ENCODE peak calls at places on chromosomes 16 and 17, in nine cellular contexts. H is psoas muscle; A is endothelial cell; U is cardiac fibroblast; D is AG04449; K is CD4-positive, alpha-beta T cell; Z is CD8-positive, alpha-beta T cell; M is AG09309; C is esophagus squamous epithelium. F is an unnamed sample.
A peak's percentile ranks its signal among the peaks of the same experiment; 100 is the strongest.

GRCh38 chr17:79220715-79221291 is 146.2 kb downstream of the ENGASE start:
- DNase-seq in A (no peak), K (no peak), C (no peak), M (no peak), H (no peak), Z (no peak), U (no peak), D (no peak), F (peak; percentile 5)

GRCh38 chr17:73325527-73325842 is 13.7 kb upstream of the CDC42EP4 start:
- DNase-seq in D (no peak), H (no peak), Z (no peak), K (no peak), C (no peak), A (no peak), M (peak; percentile 84), U (peak; percentile 95), F (no peak)

GRCh38 chr16:59030923-59031485 is 296.9 kb upstream of the GOT2 start:
- DNase-seq in D (no peak), A (no peak), K (no peak), M (no peak), Z (no peak), H (no peak), C (no peak), U (no peak), F (no peak)

GRCh38 chr17:50447870-50448573 is 20.7 kb downstream of the CHAD start:
- DNase-seq in K (no peak), Z (no peak), D (no peak), A (no peak), U (no peak), C (no peak), M (no peak), H (no peak), F (no peak)

GRCh38 chr16:85570735-85571562 is 42.2 kb upstream of the GSE1 start:
- DNase-seq in D (no peak), K (no peak), C (no peak), A (no peak), M (no peak), Z (peak; percentile 52), U (no peak), H (no peak), F (no peak)

GRCh38 chr17:44400226-44400847 is 10.9 kb upstream of the ITGA2B start:
- DNase-seq in D (no peak), M (no peak), A (no peak), Z (no peak), C (no peak), K (no peak), U (peak; percentile 51), H (no peak), F (no peak)

GRCh38 chr17:41910701-41911391 is 7.9 kb downstream of the ACLY start:
- DNase-seq in K (no peak), Z (no peak), C (no peak), H (no peak), U (peak; percentile 90), A (no peak), D (peak; percentile 93), M (peak; percentile 88), F (no peak)

GRCh38 chr16:15482068-15482747 is 47.8 kb downstream of the BMERB1 start:
- DNase-seq in Z (no peak), H (no peak), K (no peak), C (no peak), D (peak; percentile 78), U (peak; percentile 89), M (peak; percentile 83), A (peak; percentile 6), F (no peak)

GRCh38 chr17:80481284-80482057 is 5.1 kb upstream of the NPTX1 start:
- DNase-seq in D (no peak), A (no peak), M (no peak), Z (no peak), K (no peak), U (no peak), C (no peak), H (no peak), F (no peak)

GRCh38 chr17:80482058-80482318 is 5.6 kb upstream of the NPTX1 start:
- DNase-seq in U (no peak), A (no peak), D (no peak), Z (no peak), C (no peak), K (no peak), H (no peak), M (no peak), F (no peak)

GRCh38 chr17:80480248-80480647 is 3.8 kb upstream of the NPTX1 start:
- DNase-seq in D (no peak), M (no peak), U (no peak), Z (no peak), H (no peak), A (no peak), K (no peak), C (no peak), F (no peak)

GRCh38 chr17:80485846-80486245 is 9.4 kb upstream of the NPTX1 start:
- DNase-seq in C (no peak), A (no peak), K (no peak), M (no peak), U (no peak), H (no peak), D (no peak), Z (no peak), F (no peak)

DNA sequence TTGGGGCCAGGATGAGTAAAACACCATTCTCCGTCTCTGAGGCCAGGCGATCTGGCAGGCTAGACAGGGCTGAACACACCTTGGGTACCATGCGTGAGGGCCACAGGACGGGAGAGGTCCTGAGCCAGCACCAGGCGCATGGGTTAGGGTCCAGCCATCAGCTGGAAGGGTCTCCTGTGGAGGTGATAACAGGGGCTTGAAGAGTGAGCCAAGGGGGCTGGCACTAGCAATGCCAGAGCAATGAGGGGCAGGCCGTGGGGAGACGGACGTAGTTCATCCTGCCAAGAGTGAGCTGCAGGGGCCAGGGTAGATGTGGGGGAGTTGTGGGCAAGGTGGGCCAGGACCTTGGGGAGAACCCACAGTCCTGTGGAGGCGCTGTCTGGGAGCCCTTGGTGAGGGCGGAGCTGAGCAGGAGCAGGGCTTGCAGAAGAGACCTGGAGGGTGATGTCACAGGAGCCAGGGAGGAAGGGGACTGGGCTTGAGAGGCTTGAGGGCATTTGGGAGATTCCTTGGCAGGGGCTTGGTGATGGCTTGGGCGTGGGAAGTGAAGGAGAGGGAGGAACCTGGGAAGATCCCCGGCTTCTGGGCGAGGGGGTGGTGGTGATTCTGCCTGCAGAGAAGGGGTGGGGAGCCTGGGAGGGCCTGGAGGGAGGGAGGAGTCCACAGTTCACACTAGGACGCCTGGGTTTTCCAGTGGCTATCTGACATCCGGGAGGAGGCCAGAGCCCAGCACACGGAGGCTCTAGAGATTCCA is 6.3 kb upstream of the NPTX1 start:
- DNase-seq in Z (no peak), K (no peak), U (no peak), C (no peak), A (no peak), M (no peak), D (no peak), H (no peak), F (no peak)
- TF ChIP-seq CTCF in Z (no peak), K (no peak), U (no peak), C (no peak), A (no peak), M (no peak), D (no peak), H (no peak), F (no peak)

DNA sequence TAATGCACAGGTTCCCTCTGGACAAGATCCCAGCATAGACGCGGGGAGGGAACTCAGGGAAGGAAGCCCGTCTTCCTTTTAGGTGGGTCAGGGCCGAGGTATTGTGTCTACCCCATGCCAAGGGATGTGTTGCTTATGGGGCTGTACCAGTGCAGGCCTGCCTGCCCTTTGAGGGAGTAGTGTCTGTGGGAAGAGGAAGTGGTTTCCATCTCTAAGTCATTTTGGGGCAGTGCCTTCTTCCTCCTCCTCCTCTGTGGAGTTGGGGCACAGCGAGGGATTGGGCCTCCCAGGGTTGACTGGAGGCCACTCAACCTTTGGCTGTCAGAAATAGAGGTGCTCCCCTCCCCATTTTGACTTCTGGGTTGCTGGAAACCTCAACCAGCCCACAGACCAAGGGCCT is 26.5 kb downstream of the GJD3 start:
- DNase-seq in M (no peak), D (no peak), Z (no peak), U (no peak), H (no peak), K (no peak), C (no peak), A (no peak), F (no peak)
- TF ChIP-seq CTCF in M (no peak), D (no peak), Z (no peak), U (no peak), H (no peak), K (no peak), C (no peak), A (no peak), F (no peak)

GRCh38 chr17:57440522-57441269 is 184.4 kb downstream of the MSI2 start:
- DNase-seq in K (peak; percentile 66), A (peak; percentile 68), Z (peak; percentile 63), H (peak; percentile 70), U (peak; percentile 89), C (no peak), D (no peak), M (no peak), F (peak; percentile 67)
- TF ChIP-seq CTCF in K (peak; percentile 44), A (no peak), Z (peak; percentile 20), H (peak; percentile 32), U (peak; percentile 78), C (peak; percentile 29), D (peak; percentile 14), M (no peak), F (peak; percentile 64)

GRCh38 chr17:32878211-32878610 is 1.3 kb upstream of the MYO1D start:
- DNase-seq in A (no peak), M (peak; percentile 75), U (peak; percentile 46), H (peak; percentile 74), C (no peak), Z (no peak), K (no peak), D (peak; percentile 21), F (no peak)

GRCh38 chr17:32875230-32875903 is 1.6 kb downstream of the MYO1D start:
- DNase-seq in K (no peak), U (no peak), M (no peak), H (no peak), C (no peak), A (no peak), Z (no peak), D (no peak), F (no peak)

GRCh38 chr17:32875904-32876413 is 965 bp downstream of the MYO1D start:
- DNase-seq in U (peak; percentile 20), Z (no peak), A (no peak), K (no peak), H (no peak), D (no peak), M (no peak), C (no peak), F (no peak)

GRCh38 chr17:32877164-32877764 is 340 bp upstream of the MYO1D start:
- DNase-seq in C (peak; percentile 43), D (no peak), H (peak; percentile 95), M (no peak), U (peak; percentile 89), Z (peak; percentile 88), A (peak; percentile 97), K (peak; percentile 93), F (peak; percentile 84)

DNA sequence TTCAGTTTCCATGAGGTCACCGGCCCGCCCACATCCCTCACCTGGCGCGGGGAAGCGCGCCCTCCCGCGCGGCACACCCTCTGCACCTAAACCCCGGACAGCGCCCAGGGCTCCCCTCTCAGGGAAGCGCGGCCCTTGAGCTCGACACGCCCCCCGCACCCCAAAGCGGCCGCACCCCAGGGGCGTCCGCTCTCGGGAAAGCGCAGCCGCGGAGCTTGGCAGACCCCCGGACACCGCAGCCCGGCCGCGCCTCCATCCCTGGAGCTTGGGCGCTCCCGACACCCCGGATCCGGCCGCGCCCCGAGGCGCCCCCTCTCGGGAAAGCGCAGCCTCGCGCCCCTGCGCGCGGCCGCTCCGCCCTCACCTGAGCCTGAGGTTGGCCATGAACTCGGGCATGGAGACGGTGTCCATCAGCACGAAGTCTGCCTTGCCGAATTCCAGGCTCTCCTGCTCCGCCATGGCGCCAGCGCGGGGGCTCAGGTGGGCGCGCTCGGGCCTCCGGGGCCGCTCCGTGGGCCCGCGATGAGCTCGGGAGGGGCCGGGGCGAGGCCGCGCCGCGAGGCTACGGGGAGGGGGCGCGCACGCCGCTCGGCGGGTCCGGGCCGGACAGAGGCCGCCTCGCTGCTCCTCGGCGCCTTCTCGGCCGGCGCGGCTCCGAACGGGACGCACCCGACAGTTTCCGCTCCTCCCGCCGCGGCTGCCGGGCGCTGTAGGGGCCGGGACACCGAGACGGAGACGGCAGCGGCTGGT is at the start of gene MYO1D:
- DNase-seq in Z (peak; percentile 55), A (no peak), D (no peak), K (peak; percentile 61), H (peak; percentile 59), U (no peak), M (no peak), C (no peak), F (peak; percentile 26)
- TF ChIP-seq CTCF in Z (no peak), A (peak; percentile 50), D (peak; percentile 3), K (peak; percentile 55), H (no peak), U (peak; percentile 4), M (peak; percentile 25), C (peak; percentile 51), F (peak; percentile 54)